ENCODE peak calls at places on chromosomes 1 and 21, in eight cellular contexts. L is heart right ventricle, R is thoracic aorta, Z is brain microvascular endothelial cell, P is RWPE1, I is testis, O is left ventricle myocardium inferior, B is dorsolateral prefrontal cortex. M is an unnamed sample.
A peak's percentile ranks its signal among the peaks of the same experiment; 100 is the strongest.

GRCh38 chr1:220430059-220430458 is 97.9 kb upstream of the MARK1 start:
- DNase-seq in Z (no peak), I (no peak), L (no peak), O (no peak), B (no peak), R (no peak), P (peak; percentile 58), M (no peak)

GRCh38 chr21:29174607-29175013 is 44.2 kb downstream of the MAP3K7CL start:
- DNase-seq in I (no peak), R (no peak), Z (no peak), B (no peak), L (no peak), P (no peak), O (no peak), M (no peak)

GRCh38 chr1:76901158-76901767 is 34.0 kb downstream of the ST6GALNAC5 start:
- DNase-seq in I (peak; percentile 68), R (no peak), Z (peak; percentile 56), O (no peak), B (no peak), P (peak; percentile 49), L (no peak), M (no peak)

GRCh38 chr1:96191165-96191564 is 530.4 kb upstream of the PTBP2 start:
- DNase-seq in Z (no peak), P (no peak), R (no peak), L (no peak), I (no peak), O (no peak), B (no peak), M (no peak)

GRCh38 chr1:55696181-55696580 is 481.0 kb upstream of the USP24 start:
- DNase-seq in L (no peak), I (no peak), B (no peak), O (no peak), R (peak; percentile 11), Z (peak; percentile 90), P (peak; percentile 29), M (no peak)

GRCh38 chr1:21496886-21497285 is 12.3 kb upstream of the ALPL start:
- DNase-seq in I (no peak), R (no peak), Z (no peak), O (no peak), B (no peak), P (no peak), L (no peak), M (no peak)

GRCh38 chr1:90133133-90133532 is 138.2 kb downstream of the ZNF326 start:
- DNase-seq in R (no peak), I (peak; percentile 21), B (peak; percentile 33), O (no peak), Z (peak; percentile 11), P (peak; percentile 44), L (no peak), M (peak; percentile 22)

GRCh38 chr21:42741056-42741455 is 87.6 kb downstream of the PDE9A start:
- DNase-seq in O (no peak), L (no peak), P (no peak), R (no peak), Z (no peak), B (no peak), I (no peak), M (no peak)

GRCh38 chr1:151346082-151346768 is 827 bp downstream of the RFX5 start:
- DNase-seq in L (no peak), O (no peak), B (no peak), P (no peak), R (no peak), Z (no peak), I (no peak), M (no peak)

GRCh38 chr1:165436994-165437393 is 7.9 kb downstream of the RXRG start:
- DNase-seq in B (no peak), R (no peak), L (no peak), Z (no peak), P (no peak), I (no peak), O (no peak), M (no peak)

GRCh38 chr1:211830330-211831142 is at the start of gene LPGAT1:
- DNase-seq in Z (peak; percentile 33), B (peak; percentile 81), P (peak; percentile 74), L (peak; percentile 82), O (peak; percentile 83), I (peak; percentile 79), R (peak; percentile 5), M (peak; percentile 83)

GRCh38 chr1:211828584-211829342 is 1.8 kb downstream of the LPGAT1 start:
- DNase-seq in I (no peak), L (no peak), O (no peak), P (no peak), Z (no peak), R (no peak), B (no peak), M (no peak)

GRCh38 chr1:211831558-211832323 is 1.2 kb upstream of the LPGAT1 start:
- DNase-seq in L (no peak), O (no peak), P (no peak), B (peak; percentile 70), R (no peak), I (no peak), Z (no peak), M (no peak)

GRCh38 chr1:211830055-211830329 is 571 bp downstream of the LPGAT1 start:
- DNase-seq in B (peak; percentile 25), O (peak; percentile 15), L (no peak), P (peak; percentile 25), I (peak; percentile 20), Z (no peak), R (no peak), M (no peak)

DNA sequence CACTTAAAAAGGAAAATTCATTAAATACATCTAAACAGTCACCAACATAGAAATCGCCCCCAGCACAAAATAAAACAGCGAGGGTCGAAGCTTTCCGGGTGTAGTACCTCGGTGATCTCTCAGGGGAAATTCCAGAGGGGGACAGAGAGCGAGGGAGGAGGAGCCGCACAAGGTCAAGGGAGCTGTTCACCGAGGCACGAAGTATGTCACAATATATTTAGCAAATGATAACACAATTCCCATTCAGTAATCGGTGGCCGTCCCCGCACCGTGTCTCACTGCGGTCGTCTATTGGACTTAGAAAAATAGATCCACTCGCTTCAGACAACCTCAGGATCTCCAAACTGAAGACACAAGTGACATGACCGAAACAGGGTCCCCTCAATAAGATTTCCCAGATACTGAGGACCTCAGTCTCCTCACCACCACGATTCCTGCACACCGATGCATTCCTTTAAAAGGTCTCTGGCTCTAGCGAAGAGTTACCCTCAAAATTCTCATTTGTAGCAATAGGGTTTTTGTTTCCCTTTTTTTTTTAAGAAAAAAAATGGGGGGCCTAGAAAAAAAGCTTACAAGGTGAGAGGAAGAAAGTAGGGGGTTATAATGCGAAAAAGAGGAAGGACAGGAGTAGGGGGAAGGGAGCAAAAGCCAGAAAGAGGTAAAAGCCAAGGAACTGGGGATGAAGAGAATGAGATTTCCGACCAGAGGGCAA is 1.1 kb downstream of the LPGAT1 start:
- DNase-seq in L (peak; percentile 33), O (peak; percentile 31), I (peak; percentile 68), Z (no peak), R (no peak), B (peak; percentile 23), P (peak; percentile 13), M (peak; percentile 34)
- H3K27ac ChIP-seq in L (peak overlapping the region; percentile 97), O (peak overlapping the region; percentile 94), I (peak overlapping the region; percentile 97), Z (no peak overlapping the region), R (no peak overlapping the region), B (peak overlapping the region; percentile 97), P (peak overlapping the region; percentile 80), M (peak overlapping the region; percentile 96)

GRCh38 chr1:86849756-86850155 is 64.2 kb downstream of the SELENOF start:
- DNase-seq in I (no peak), P (no peak), Z (no peak), L (no peak), B (no peak), R (no peak), O (no peak), M (no peak)
- TF ChIP-seq CTCF in I (no peak), P (no peak), Z (no peak), L (no peak), B (no peak), R (no peak), O (no peak), M (no peak)

DNA sequence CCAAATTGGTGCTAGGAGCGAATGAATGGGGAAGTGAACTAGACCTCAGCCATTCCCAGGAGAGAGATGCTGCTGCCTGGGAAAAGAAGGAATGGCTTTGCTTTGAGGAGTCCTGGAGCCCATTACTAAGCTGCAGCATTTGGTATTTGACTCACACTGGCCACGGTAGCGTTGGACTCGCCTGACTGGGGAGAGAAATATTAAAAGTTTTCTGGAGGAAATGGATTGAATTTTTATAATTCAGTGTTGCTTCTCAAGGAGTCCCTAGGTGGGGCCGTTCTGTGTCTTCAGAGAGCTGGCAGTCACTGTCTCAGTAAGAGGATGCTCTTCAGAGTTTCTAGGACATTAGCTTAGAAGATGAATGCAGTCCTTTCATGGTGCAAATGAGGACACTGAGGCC is 40.2 kb downstream of the PIK3CD start:
- DNase-seq in Z (no peak), L (no peak), R (no peak), B (no peak), O (no peak), P (no peak), I (no peak), M (no peak)
- H3K27ac ChIP-seq in Z (no peak overlapping the region), L (no peak overlapping the region), R (no peak overlapping the region), B (no peak overlapping the region), O (no peak overlapping the region), P (no peak overlapping the region), I (no peak overlapping the region), M (no peak overlapping the region)

GRCh38 chr1:1618396-1619068 is 3.2 kb downstream of the MIB2 start:
- DNase-seq in P (no peak), Z (no peak), L (peak; percentile 9), R (no peak), I (no peak), B (no peak), O (no peak), M (no peak)

GRCh38 chr1:1620433-1621139 is 5.3 kb downstream of the MIB2 start:
- DNase-seq in P (no peak), I (no peak), L (peak; percentile 14), R (no peak), B (no peak), Z (no peak), O (no peak), M (no peak)

GRCh38 chr1:1621682-1622577 is 6.6 kb downstream of the MIB2 start:
- DNase-seq in B (no peak), I (no peak), L (no peak), R (no peak), O (no peak), P (no peak), Z (no peak), M (no peak)

GRCh38 chr1:1621173-1621661 is 5.9 kb downstream of the MIB2 start:
- DNase-seq in B (no peak), L (peak; percentile 13), O (no peak), R (no peak), Z (no peak), P (no peak), I (no peak), M (no peak)

GRCh38 chr1:1619917-1620361 is 4.6 kb downstream of the MIB2 start:
- DNase-seq in P (no peak), O (peak; percentile 75), R (no peak), I (no peak), B (no peak), L (peak; percentile 55), Z (no peak), M (no peak)
- TF ChIP-seq CTCF in P (no peak), O (peak; percentile 50), R (no peak), I (no peak), B (no peak), L (peak; percentile 27), Z (peak; percentile 52), M (no peak)

M was measured in body of pancreas.